ENCODE peak calls at places on chromosome 1, in four cellular contexts. W is type B pancreatic cell, I is fibroblast of villous mesenchyme, L is WTC11. D is an unnamed sample.

GRCh38 chr1:31497601-31498000 is 78.7 kb upstream of the TINAGL1 start:
- DNase-seq in W (no peak), I (no peak), L (no peak), D (no peak)

GRCh38 chr1:30171956-30172694 is 551.3 kb downstream of the MATN1 start:
- DNase-seq in W (peak; percentile 40), I (no peak), L (no peak), D (no peak)

GRCh38 chr1:199981584-199981983 is 45.9 kb upstream of the NR5A2 start:
- DNase-seq in W (no peak), I (no peak), L (no peak), D (no peak)

GRCh38 chr1:245166471-245166885 is 11.7 kb downstream of the KIF26B start:
- DNase-seq in W (no peak), I (peak; percentile 31), L (no peak), D (no peak)

GRCh38 chr1:92851729-92852128 is 19.9 kb downstream of the RPL5 start:
- DNase-seq in W (no peak), I (no peak), L (no peak), D (no peak)

GRCh38 chr1:166489670-166490436 is 323.1 kb upstream of the FAM78B start:
- DNase-seq in W (no peak), I (peak; percentile 63), L (no peak), D (no peak)

GRCh38 chr1:192538407-192539311 is 36.9 kb upstream of the RGS1 start:
- DNase-seq in W (no peak), I (peak; percentile 63), L (no peak), D (no peak)

GRCh38 chr1:52559875-52560274 is 7.0 kb upstream of the TUT4 start:
- DNase-seq in W (no peak), I (no peak), L (no peak), D (no peak)

GRCh38 chr1:59915516-59915915 is 11.1 kb downstream of the CYP2J2 start:
- DNase-seq in W (no peak), I (no peak), L (no peak), D (no peak)

GRCh38 chr1:59866459-59866858 is 51.7 kb downstream of the HOOK1 start:
- DNase-seq in W (no peak), I (no peak), L (no peak), D (no peak)

GRCh38 chr1:208467401-208467800 is 223.2 kb upstream of the PLXNA2 start:
- DNase-seq in W (no peak), I (no peak), L (no peak), D (no peak)

GRCh38 chr1:36133484-36133883 is 8.5 kb upstream of the COL8A2 start:
- DNase-seq in W (no peak), I (peak; percentile 97), L (no peak), D (no peak)

GRCh38 chr1:69567847-69568434 is at the start of gene LRRC7:
- DNase-seq in W (no peak), I (no peak), L (peak; percentile 46), D (peak; percentile 70)

GRCh38 chr1:225755668-225756294 is 21.8 kb upstream of the SRP9 start:
- DNase-seq in W (no peak), I (no peak), L (no peak), D (no peak)

GRCh38 chr1:10833630-10834557 is 37.4 kb upstream of the CASZ1 start:
- DNase-seq in W (no peak), I (no peak), L (no peak), D (no peak)

D was measured in neural progenitor cell.